ENCODE peak calls at places on chromosome 3, in six cellular contexts. One of them, this sample, is unnamed.

GRCh38 chr3:11522953-11523792 is 120.5 kb downstream of the VGLL4 start:
- DNase-seq in AG10803: no peak
- DNase-seq in activated CD8-positive, alpha-beta memory T cell treated with anti-CD3 and anti-CD28 coated beads for 48 hours: no peak
- DNase-seq in BE2C: no peak
- DNase-seq in H7: no peak
- DNase-seq in NCI-H460: no peak
- DNase-seq in this sample: no peak

GRCh38 chr3:37820213-37820612 is 41.5 kb upstream of the CTDSPL start:
- DNase-seq in AG10803: no peak
- DNase-seq in activated CD8-positive, alpha-beta memory T cell treated with anti-CD3 and anti-CD28 coated beads for 48 hours: no peak
- DNase-seq in BE2C: no peak
- DNase-seq in H7: no peak
- DNase-seq in NCI-H460: no peak
- DNase-seq in this sample: no peak

GRCh38 chr3:55935241-55935640 is 448.1 kb upstream of the WNT5A start:
- DNase-seq in AG10803: no peak
- DNase-seq in activated CD8-positive, alpha-beta memory T cell treated with anti-CD3 and anti-CD28 coated beads for 48 hours: no peak
- DNase-seq in BE2C: no peak
- DNase-seq in H7: no peak
- DNase-seq in NCI-H460: no peak
- DNase-seq in this sample: no peak

GRCh38 chr3:129119365-129120100 is 2.1 kb downstream of the RAB43 start:
- DNase-seq in AG10803: no peak
- DNase-seq in activated CD8-positive, alpha-beta memory T cell treated with anti-CD3 and anti-CD28 coated beads for 48 hours: no peak
- DNase-seq in BE2C: no peak
- DNase-seq in H7: no peak
- DNase-seq in NCI-H460: no peak
- DNase-seq in this sample: no peak

GRCh38 chr3:47374587-47374986 is 6.2 kb upstream of the PTPN23 start:
- DNase-seq in AG10803: no peak
- DNase-seq in activated CD8-positive, alpha-beta memory T cell treated with anti-CD3 and anti-CD28 coated beads for 48 hours: no peak
- DNase-seq in BE2C: no peak
- DNase-seq in H7: no peak
- DNase-seq in NCI-H460: no peak
- DNase-seq in this sample: no peak

GRCh38 chr3:51374456-51374855 is 10.6 kb upstream of the MANF start:
- DNase-seq in AG10803: no peak
- DNase-seq in activated CD8-positive, alpha-beta memory T cell treated with anti-CD3 and anti-CD28 coated beads for 48 hours: no peak
- DNase-seq in BE2C: no peak
- DNase-seq in H7: no peak
- DNase-seq in NCI-H460: no peak
- DNase-seq in this sample: no peak

GRCh38 chr3:183142199-183142598 is 20.3 kb downstream of the LAMP3 start:
- DNase-seq in AG10803: peak
- DNase-seq in activated CD8-positive, alpha-beta memory T cell treated with anti-CD3 and anti-CD28 coated beads for 48 hours: no peak
- DNase-seq in BE2C: no peak
- DNase-seq in H7: no peak
- DNase-seq in NCI-H460: no peak
- DNase-seq in this sample: no peak

GRCh38 chr3:25156526-25157075 is 271.5 kb upstream of the RARB start:
- DNase-seq in AG10803: peak
- DNase-seq in activated CD8-positive, alpha-beta memory T cell treated with anti-CD3 and anti-CD28 coated beads for 48 hours: no peak
- DNase-seq in BE2C: no peak
- DNase-seq in H7: no peak
- DNase-seq in NCI-H460: peak
- DNase-seq in this sample: no peak

GRCh38 chr3:30181546-30181945 is 424.9 kb upstream of the TGFBR2 start:
- DNase-seq in AG10803: peak
- DNase-seq in activated CD8-positive, alpha-beta memory T cell treated with anti-CD3 and anti-CD28 coated beads for 48 hours: no peak
- DNase-seq in BE2C: no peak
- DNase-seq in H7: no peak
- DNase-seq in NCI-H460: no peak
- DNase-seq in this sample: no peak

GRCh38 chr3:130835483-130835882 is 58.4 kb upstream of the ATP2C1 start:
- DNase-seq in AG10803: peak
- DNase-seq in activated CD8-positive, alpha-beta memory T cell treated with anti-CD3 and anti-CD28 coated beads for 48 hours: no peak
- DNase-seq in BE2C: no peak
- DNase-seq in H7: no peak
- DNase-seq in NCI-H460: no peak
- DNase-seq in this sample: no peak

GRCh38 chr3:46280105-46280797 is 38.0 kb downstream of the CCR3 start:
- DNase-seq in AG10803: peak
- DNase-seq in activated CD8-positive, alpha-beta memory T cell treated with anti-CD3 and anti-CD28 coated beads for 48 hours: no peak
- DNase-seq in BE2C: no peak
- DNase-seq in H7: no peak
- DNase-seq in NCI-H460: no peak
- DNase-seq in this sample: no peak

GRCh38 chr3:193716155-193716554 is 123.1 kb downstream of the OPA1 start:
- DNase-seq in AG10803: no peak
- DNase-seq in activated CD8-positive, alpha-beta memory T cell treated with anti-CD3 and anti-CD28 coated beads for 48 hours: no peak
- DNase-seq in BE2C: no peak
- DNase-seq in H7: no peak
- DNase-seq in NCI-H460: no peak
- DNase-seq in this sample: no peak

GRCh38 chr3:50272911-50273688 is 4.2 kb downstream of the SEMA3B start:
- DNase-seq in AG10803: peak
- DNase-seq in activated CD8-positive, alpha-beta memory T cell treated with anti-CD3 and anti-CD28 coated beads for 48 hours: peak
- DNase-seq in BE2C: peak
- DNase-seq in H7: peak
- DNase-seq in NCI-H460: peak
- DNase-seq in this sample: peak

GRCh38 chr3:127134466-127134865 is 58.5 kb upstream of the PRR23E start:
- DNase-seq in AG10803: no peak
- DNase-seq in activated CD8-positive, alpha-beta memory T cell treated with anti-CD3 and anti-CD28 coated beads for 48 hours: no peak
- DNase-seq in BE2C: no peak
- DNase-seq in H7: no peak
- DNase-seq in NCI-H460: no peak
- DNase-seq in this sample: no peak

GRCh38 chr3:54294214-54294613 is 171.9 kb downstream of the CACNA2D3 start:
- DNase-seq in AG10803: no peak
- DNase-seq in activated CD8-positive, alpha-beta memory T cell treated with anti-CD3 and anti-CD28 coated beads for 48 hours: no peak
- DNase-seq in BE2C: no peak
- DNase-seq in H7: peak
- DNase-seq in NCI-H460: no peak
- DNase-seq in this sample: peak

GRCh38 chr3:9398715-9399708 is 1.6 kb downstream of the SETD5 start:
- DNase-seq in AG10803: peak
- DNase-seq in activated CD8-positive, alpha-beta memory T cell treated with anti-CD3 and anti-CD28 coated beads for 48 hours: no peak
- DNase-seq in BE2C: no peak
- DNase-seq in H7: peak
- DNase-seq in NCI-H460: no peak
- DNase-seq in this sample: peak

GRCh38 chr3:38039899-38040261 is 872 bp downstream of the DLEC1 start:
- DNase-seq in AG10803: peak
- DNase-seq in activated CD8-positive, alpha-beta memory T cell treated with anti-CD3 and anti-CD28 coated beads for 48 hours: no peak
- DNase-seq in BE2C: no peak
- DNase-seq in H7: peak
- DNase-seq in NCI-H460: no peak
- DNase-seq in this sample: peak

GRCh38 chr3:185309309-185309708 is 53.6 kb upstream of the MAP3K13 start:
- DNase-seq in AG10803: no peak
- DNase-seq in activated CD8-positive, alpha-beta memory T cell treated with anti-CD3 and anti-CD28 coated beads for 48 hours: no peak
- DNase-seq in BE2C: no peak
- DNase-seq in H7: no peak
- DNase-seq in NCI-H460: no peak
- DNase-seq in this sample: no peak

GRCh38 chr3:39128951-39129350 is 21.5 kb downstream of the TTC21A start:
- DNase-seq in AG10803: no peak
- DNase-seq in activated CD8-positive, alpha-beta memory T cell treated with anti-CD3 and anti-CD28 coated beads for 48 hours: no peak
- DNase-seq in BE2C: no peak
- DNase-seq in H7: no peak
- DNase-seq in NCI-H460: no peak
- DNase-seq in this sample: no peak

GRCh38 chr3:58299839-58300516 is 6.1 kb upstream of the RPP14 start:
- DNase-seq in AG10803: peak
- DNase-seq in activated CD8-positive, alpha-beta memory T cell treated with anti-CD3 and anti-CD28 coated beads for 48 hours: no peak
- DNase-seq in BE2C: no peak
- DNase-seq in H7: peak
- DNase-seq in NCI-H460: no peak
- DNase-seq in this sample: no peak

GRCh38 chr3:46107682-46108081 is 80.4 kb upstream of the XCR1 start:
- DNase-seq in AG10803: no peak
- DNase-seq in activated CD8-positive, alpha-beta memory T cell treated with anti-CD3 and anti-CD28 coated beads for 48 hours: no peak
- DNase-seq in BE2C: no peak
- DNase-seq in H7: no peak
- DNase-seq in NCI-H460: no peak
- DNase-seq in this sample: no peak

GRCh38 chr3:78238811-78239210 is 1198.9 kb downstream of the ROBO2 start:
- DNase-seq in AG10803: no peak
- DNase-seq in activated CD8-positive, alpha-beta memory T cell treated with anti-CD3 and anti-CD28 coated beads for 48 hours: no peak
- DNase-seq in BE2C: no peak
- DNase-seq in H7: no peak
- DNase-seq in NCI-H460: no peak
- DNase-seq in this sample: no peak

GRCh38 chr3:40573985-40574384 is 49.2 kb downstream of the ZNF621 start:
- DNase-seq in AG10803: no peak
- DNase-seq in activated CD8-positive, alpha-beta memory T cell treated with anti-CD3 and anti-CD28 coated beads for 48 hours: no peak
- DNase-seq in BE2C: no peak
- DNase-seq in H7: no peak
- DNase-seq in NCI-H460: no peak
- DNase-seq in this sample: no peak

GRCh38 chr3:25906132-25906906 is 116.4 kb downstream of the OXSM start:
- DNase-seq in AG10803: no peak
- DNase-seq in activated CD8-positive, alpha-beta memory T cell treated with anti-CD3 and anti-CD28 coated beads for 48 hours: no peak
- DNase-seq in BE2C: no peak
- DNase-seq in H7: no peak
- DNase-seq in NCI-H460: no peak
- DNase-seq in this sample: no peak

GRCh38 chr3:141796436-141797166 is 33.4 kb downstream of the GRK7 start:
- DNase-seq in AG10803: peak
- DNase-seq in activated CD8-positive, alpha-beta memory T cell treated with anti-CD3 and anti-CD28 coated beads for 48 hours: peak
- DNase-seq in BE2C: no peak
- DNase-seq in H7: no peak
- DNase-seq in NCI-H460: no peak
- DNase-seq in this sample: no peak

GRCh38 chr3:185995352-185995751 is 57.5 kb upstream of the TRA2B start:
- DNase-seq in AG10803: peak
- DNase-seq in activated CD8-positive, alpha-beta memory T cell treated with anti-CD3 and anti-CD28 coated beads for 48 hours: no peak
- DNase-seq in BE2C: no peak
- DNase-seq in H7: no peak
- DNase-seq in NCI-H460: no peak
- DNase-seq in this sample: no peak

GRCh38 chr3:16400143-16400935 is 113.2 kb downstream of the RFTN1 start:
- DNase-seq in AG10803: no peak
- DNase-seq in activated CD8-positive, alpha-beta memory T cell treated with anti-CD3 and anti-CD28 coated beads for 48 hours: no peak
- DNase-seq in BE2C: no peak
- DNase-seq in H7: no peak
- DNase-seq in NCI-H460: no peak
- DNase-seq in this sample: no peak

GRCh38 chr3:55089211-55089610 is 161.4 kb upstream of the LRTM1 start:
- DNase-seq in AG10803: peak
- DNase-seq in activated CD8-positive, alpha-beta memory T cell treated with anti-CD3 and anti-CD28 coated beads for 48 hours: no peak
- DNase-seq in BE2C: no peak
- DNase-seq in H7: no peak
- DNase-seq in NCI-H460: no peak
- DNase-seq in this sample: no peak

GRCh38 chr3:185656321-185656840 is 70.3 kb downstream of the SENP2 start:
- DNase-seq in AG10803: peak
- DNase-seq in activated CD8-positive, alpha-beta memory T cell treated with anti-CD3 and anti-CD28 coated beads for 48 hours: no peak
- DNase-seq in BE2C: no peak
- DNase-seq in H7: no peak
- DNase-seq in NCI-H460: no peak
- DNase-seq in this sample: no peak

This sample was measured in H9.